ENCODE peak calls at places on chromosome 1, in six cellular contexts. One of them, this sample, is unnamed.
A peak's percentile ranks its signal among the peaks of the same experiment; 100 is the strongest.

GRCh38 chr1:88736633-88737248 is 52.7 kb downstream of the PKN2 start:
- DNase-seq in thyroid gland: peak; percentile 27
- DNase-seq in endothelial cell: peak; percentile 42
- DNase-seq in glutamatergic neuron: peak; percentile 24
- DNase-seq in WTC11: peak; percentile 61
- DNase-seq in tibial artery: no peak
- DNase-seq in this sample: no peak

GRCh38 chr1:60436148-60436547 is 362.6 kb upstream of the C1orf87 start:
- DNase-seq in tibial artery: no peak
- DNase-seq in glutamatergic neuron: no peak
- DNase-seq in thyroid gland: no peak
- DNase-seq in endothelial cell: no peak
- DNase-seq in WTC11: no peak
- DNase-seq in this sample: no peak

GRCh38 chr1:112513112-112513870 is 4.5 kb downstream of the WNT2B start:
- DNase-seq in thyroid gland: no peak
- DNase-seq in glutamatergic neuron: no peak
- DNase-seq in endothelial cell: no peak
- DNase-seq in WTC11: no peak
- DNase-seq in tibial artery: no peak
- DNase-seq in this sample: no peak

GRCh38 chr1:154352581-154353459 is 27.5 kb downstream of the ATP8B2 start:
- DNase-seq in tibial artery: peak; percentile 77
- DNase-seq in endothelial cell: peak; percentile 39
- DNase-seq in thyroid gland: peak; percentile 74
- DNase-seq in WTC11: peak; percentile 73
- DNase-seq in glutamatergic neuron: peak; percentile 60
- DNase-seq in this sample: peak; percentile 69

GRCh38 chr1:94012686-94013330 is 103.6 kb upstream of the GCLM start:
- DNase-seq in glutamatergic neuron: peak; percentile 56
- DNase-seq in tibial artery: no peak
- DNase-seq in endothelial cell: peak; percentile 19
- DNase-seq in WTC11: peak; percentile 51
- DNase-seq in thyroid gland: no peak
- DNase-seq in this sample: no peak

GRCh38 chr1:25458550-25459298 is 28.0 kb downstream of the MACO1 start:
- DNase-seq in tibial artery: no peak
- DNase-seq in endothelial cell: no peak
- DNase-seq in thyroid gland: no peak
- DNase-seq in glutamatergic neuron: no peak
- DNase-seq in WTC11: no peak
- DNase-seq in this sample: no peak

GRCh38 chr1:160629286-160630210 is 17.3 kb downstream of the SLAMF1 start:
- DNase-seq in thyroid gland: no peak
- DNase-seq in WTC11: no peak
- DNase-seq in tibial artery: no peak
- DNase-seq in glutamatergic neuron: no peak
- DNase-seq in endothelial cell: no peak
- DNase-seq in this sample: no peak

GRCh38 chr1:32399853-32400252 is 5.6 kb upstream of the BSDC1 start:
- DNase-seq in WTC11: no peak
- DNase-seq in tibial artery: no peak
- DNase-seq in endothelial cell: no peak
- DNase-seq in glutamatergic neuron: no peak
- DNase-seq in thyroid gland: no peak
- DNase-seq in this sample: no peak

GRCh38 chr1:209607795-209608178 is 24.3 kb downstream of the CAMK1G start:
- DNase-seq in endothelial cell: no peak
- DNase-seq in glutamatergic neuron: no peak
- DNase-seq in tibial artery: no peak
- DNase-seq in thyroid gland: no peak
- DNase-seq in WTC11: no peak
- DNase-seq in this sample: no peak

GRCh38 chr1:169110265-169110664 is 3.8 kb downstream of the ATP1B1 start:
- DNase-seq in endothelial cell: no peak
- DNase-seq in thyroid gland: no peak
- DNase-seq in tibial artery: no peak
- DNase-seq in WTC11: no peak
- DNase-seq in glutamatergic neuron: no peak
- DNase-seq in this sample: no peak

GRCh38 chr1:235075121-235075954 is 53.3 kb downstream of the TOMM20 start:
- DNase-seq in tibial artery: peak; percentile 90
- DNase-seq in thyroid gland: peak; percentile 81
- DNase-seq in WTC11: no peak
- DNase-seq in glutamatergic neuron: no peak
- DNase-seq in endothelial cell: no peak
- DNase-seq in this sample: peak; percentile 85

GRCh38 chr1:224873645-224874369 is 55.7 kb upstream of the DNAH14 start:
- DNase-seq in endothelial cell: no peak
- DNase-seq in thyroid gland: no peak
- DNase-seq in WTC11: no peak
- DNase-seq in glutamatergic neuron: no peak
- DNase-seq in tibial artery: no peak
- DNase-seq in this sample: peak; percentile 76

GRCh38 chr1:184162266-184162665 is 110.7 kb downstream of the TSEN15 start:
- DNase-seq in endothelial cell: no peak
- DNase-seq in glutamatergic neuron: peak; percentile 28
- DNase-seq in WTC11: no peak
- DNase-seq in thyroid gland: peak; percentile 14
- DNase-seq in tibial artery: no peak
- DNase-seq in this sample: peak; percentile 16

DNA sequence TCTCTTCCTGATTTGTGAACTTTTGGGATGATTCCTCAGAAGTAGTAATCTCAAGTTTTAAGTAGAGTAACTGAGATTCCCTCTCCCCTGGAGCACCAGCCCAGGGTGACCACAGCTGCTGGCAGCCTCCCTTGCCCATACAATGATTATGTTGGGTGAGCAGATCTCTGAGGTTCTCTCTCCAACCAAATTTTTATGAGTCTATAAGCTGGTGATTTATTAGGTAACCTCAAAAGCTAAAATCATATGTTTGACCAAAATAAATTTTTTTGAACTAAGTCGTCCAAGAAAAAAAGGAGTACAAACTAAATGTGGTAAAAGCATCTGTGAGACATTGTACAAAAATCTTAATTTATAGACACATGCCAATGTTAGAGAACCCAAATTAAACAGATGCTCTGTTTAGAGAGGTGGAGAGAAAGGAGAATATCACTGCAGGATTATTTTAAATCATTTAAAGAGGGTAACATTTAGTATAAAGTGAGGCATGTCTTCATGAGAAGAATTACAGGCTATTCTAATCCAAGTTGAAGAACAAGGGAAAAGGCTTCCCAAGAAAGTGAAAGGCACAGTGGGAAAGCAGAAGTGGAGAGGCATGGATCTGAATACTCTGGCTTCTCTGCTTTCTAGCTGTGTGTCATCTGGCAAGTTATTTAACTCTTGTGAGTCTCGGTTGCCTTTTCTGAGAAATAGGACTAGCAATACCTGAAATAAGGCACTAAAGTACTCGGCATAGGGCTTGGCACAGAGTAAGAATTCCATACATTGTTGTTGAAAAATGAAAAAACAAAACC is 2.5 kb downstream of the AKNAD1 start:
- DNase-seq in endothelial cell: no peak
- DNase-seq in WTC11: no peak
- DNase-seq in glutamatergic neuron: no peak
- DNase-seq in tibial artery: no peak
- DNase-seq in thyroid gland: no peak
- DNase-seq in this sample: no peak
- TF ChIP-seq CTCF in endothelial cell: no peak
- TF ChIP-seq CTCF in WTC11: no peak
- TF ChIP-seq CTCF in glutamatergic neuron: no peak
- TF ChIP-seq CTCF in tibial artery: no peak
- TF ChIP-seq CTCF in thyroid gland: no peak
- TF ChIP-seq CTCF in this sample: no peak

DNA sequence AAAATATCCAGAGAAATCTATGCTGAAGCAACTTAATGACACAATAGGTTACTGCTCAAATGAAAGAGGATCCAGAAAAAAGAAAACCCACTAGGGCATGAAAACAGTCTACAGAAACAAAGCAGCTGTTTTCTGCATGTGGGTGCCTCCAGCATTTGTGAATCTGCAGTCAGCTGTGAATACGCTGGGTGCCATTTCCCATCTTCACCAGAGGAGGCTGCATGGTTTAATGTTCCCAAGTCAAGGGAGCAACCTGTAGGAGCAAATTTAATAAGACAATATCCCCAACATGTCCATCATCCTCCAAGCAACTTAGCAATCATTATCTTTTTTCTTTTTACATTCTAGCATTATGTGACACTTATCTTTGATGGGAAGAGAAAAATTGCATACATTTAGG is 396.6 kb downstream of the BRINP2 start:
- DNase-seq in thyroid gland: no peak
- DNase-seq in glutamatergic neuron: no peak
- DNase-seq in endothelial cell: peak; percentile 16
- DNase-seq in tibial artery: no peak
- DNase-seq in WTC11: peak; percentile 22
- DNase-seq in this sample: no peak
- TF ChIP-seq CTCF in thyroid gland: no peak
- TF ChIP-seq CTCF in glutamatergic neuron: peak; percentile 42
- TF ChIP-seq CTCF in endothelial cell: peak; percentile 51
- TF ChIP-seq CTCF in tibial artery: peak; percentile 15
- TF ChIP-seq CTCF in WTC11: no peak
- TF ChIP-seq CTCF in this sample: peak; percentile 33

GRCh38 chr1:51313268-51313852 is 17.0 kb downstream of the TTC39A start:
- DNase-seq in endothelial cell: peak; percentile 46
- DNase-seq in glutamatergic neuron: peak; percentile 46
- DNase-seq in tibial artery: no peak
- DNase-seq in WTC11: peak; percentile 54
- DNase-seq in thyroid gland: no peak
- DNase-seq in this sample: peak; percentile 25
- TF ChIP-seq CTCF in endothelial cell: peak; percentile 56
- TF ChIP-seq CTCF in glutamatergic neuron: peak; percentile 39
- TF ChIP-seq CTCF in tibial artery: peak; percentile 5
- TF ChIP-seq CTCF in WTC11: peak; percentile 19
- TF ChIP-seq CTCF in thyroid gland: no peak
- TF ChIP-seq CTCF in this sample: no peak

DNA sequence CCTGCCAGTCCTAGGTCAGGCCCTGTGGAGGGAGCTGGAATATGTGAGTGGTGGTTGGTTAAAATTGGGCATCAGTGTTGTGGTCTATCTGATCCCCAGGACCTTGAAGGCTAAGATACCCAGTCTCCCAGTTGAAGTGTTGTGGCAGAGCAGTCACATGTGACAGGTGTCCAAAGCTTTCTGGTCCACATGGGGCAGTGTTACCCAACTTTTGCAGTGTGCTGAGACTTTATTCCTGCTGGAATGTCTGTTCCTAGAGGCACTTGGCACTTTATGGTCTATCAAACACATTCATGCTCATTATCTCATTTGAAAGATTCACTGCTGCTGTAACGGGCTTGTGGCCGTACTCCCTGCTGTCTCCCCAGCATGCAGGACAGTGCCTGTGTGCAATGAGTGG is 21.0 kb upstream of the LORICRIN start:
- DNase-seq in WTC11: no peak
- DNase-seq in tibial artery: no peak
- DNase-seq in glutamatergic neuron: no peak
- DNase-seq in endothelial cell: no peak
- DNase-seq in thyroid gland: no peak
- DNase-seq in this sample: no peak
- TF ChIP-seq CTCF in WTC11: no peak
- TF ChIP-seq CTCF in tibial artery: no peak
- TF ChIP-seq CTCF in glutamatergic neuron: no peak
- TF ChIP-seq CTCF in endothelial cell: no peak
- TF ChIP-seq CTCF in thyroid gland: no peak
- TF ChIP-seq CTCF in this sample: no peak

GRCh38 chr1:178037510-178038253 is 56.2 kb upstream of the RASAL2 start:
- DNase-seq in WTC11: peak; percentile 85
- DNase-seq in tibial artery: peak; percentile 91
- DNase-seq in thyroid gland: peak; percentile 86
- DNase-seq in endothelial cell: peak; percentile 69
- DNase-seq in glutamatergic neuron: peak; percentile 84
- DNase-seq in this sample: peak; percentile 93
- TF ChIP-seq CTCF in WTC11: peak; percentile 56
- TF ChIP-seq CTCF in tibial artery: peak; percentile 32
- TF ChIP-seq CTCF in thyroid gland: peak; percentile 21
- TF ChIP-seq CTCF in endothelial cell: peak; percentile 22
- TF ChIP-seq CTCF in glutamatergic neuron: no peak
- TF ChIP-seq CTCF in this sample: peak; percentile 34

DNA sequence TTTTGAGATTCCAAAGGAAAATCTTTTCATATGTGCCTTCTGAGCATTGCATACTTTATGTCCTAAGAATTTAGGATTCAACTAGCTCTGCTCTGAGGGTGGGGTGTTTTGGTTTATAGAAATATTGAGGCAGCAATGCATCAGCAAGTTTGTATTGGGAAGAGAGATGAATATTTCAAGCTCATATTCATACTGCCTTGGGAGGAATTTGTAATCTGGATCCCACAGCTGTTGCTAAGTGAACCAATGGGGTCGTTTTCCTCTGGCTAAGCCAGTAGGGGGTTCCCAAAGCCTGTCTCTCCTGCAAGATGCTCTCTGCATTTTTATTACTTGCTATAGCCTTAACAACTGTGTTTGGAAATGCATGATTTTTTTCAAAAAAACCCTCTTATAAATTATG is 130.6 kb downstream of the SNX7 start:
- DNase-seq in thyroid gland: no peak
- DNase-seq in endothelial cell: no peak
- DNase-seq in tibial artery: no peak
- DNase-seq in WTC11: no peak
- DNase-seq in glutamatergic neuron: no peak
- DNase-seq in this sample: peak; percentile 2
- TF ChIP-seq CTCF in thyroid gland: no peak
- TF ChIP-seq CTCF in endothelial cell: no peak
- TF ChIP-seq CTCF in tibial artery: no peak
- TF ChIP-seq CTCF in WTC11: no peak
- TF ChIP-seq CTCF in glutamatergic neuron: no peak
- TF ChIP-seq CTCF in this sample: no peak

This sample was measured in cardiac muscle cell.